ENCODE peak calls at places on chromosomes 16 and 17, in ten cellular contexts. Z is fibroblast of the aortic adventitia, N is endodermal cell, W is AG04449, E is lower lobe of right lung, B is stomach, R is A549, L is mucosa of descending colon, U is kidney, X is IMR-90. F is an unnamed sample.

GRCh38 chr17:63434951-63435571 is 11.0 kb downstream of the CYB561 start:
- DNase-seq in Z (peak), N (peak), W (no peak), E (peak), B (peak), R (peak), L (peak), U (peak), X (peak), F (no peak)

GRCh38 chr17:54117452-54117851 is 294.7 kb downstream of the KIF2B start:
- DNase-seq in Z (no peak), N (no peak), W (no peak), E (no peak), B (no peak), R (no peak), L (no peak), U (no peak), X (no peak), F (no peak)

GRCh38 chr16:28478511-28479180 is 6.5 kb upstream of the NPIPB7 start:
- DNase-seq in Z (no peak), N (no peak), W (no peak), E (no peak), B (no peak), R (no peak), L (no peak), U (peak), X (no peak), F (no peak)

GRCh38 chr17:55273579-55274370 is 9.0 kb downstream of the HLF start:
- DNase-seq in Z (peak), N (no peak), W (no peak), E (peak), B (peak), R (no peak), L (no peak), U (peak), X (no peak), F (no peak)

GRCh38 chr16:85524630-85525463 is 88.3 kb upstream of the GSE1 start:
- DNase-seq in Z (peak), N (peak), W (no peak), E (peak), B (peak), R (no peak), L (no peak), U (no peak), X (peak), F (no peak)

GRCh38 chr17:13917635-13918034 is 151.7 kb upstream of the COX10 start:
- DNase-seq in Z (no peak), N (no peak), W (no peak), E (no peak), B (no peak), R (no peak), L (no peak), U (no peak), X (no peak), F (no peak)

GRCh38 chr17:1126801-1127550 is 52.8 kb downstream of the ABR start:
- DNase-seq in Z (no peak), N (no peak), W (no peak), E (no peak), B (no peak), R (no peak), L (no peak), U (no peak), X (no peak), F (no peak)

GRCh38 chr17:42680331-42680808 is 1.3 kb downstream of the CCR10 start:
- DNase-seq in Z (no peak), N (no peak), W (no peak), E (no peak), B (no peak), R (no peak), L (no peak), U (peak), X (peak), F (no peak)

GRCh38 chr17:37762669-37763068 is 17.8 kb upstream of the HNF1B start:
- DNase-seq in Z (no peak), N (no peak), W (no peak), E (no peak), B (no peak), R (no peak), L (no peak), U (no peak), X (peak), F (no peak)

GRCh38 chr17:53387745-53388144 is 435.0 kb upstream of the KIF2B start:
- DNase-seq in Z (no peak), N (no peak), W (no peak), E (no peak), B (no peak), R (no peak), L (no peak), U (no peak), X (no peak), F (no peak)

GRCh38 chr16:59604331-59604730 is 870.2 kb upstream of the GOT2 start:
- DNase-seq in Z (no peak), N (no peak), W (no peak), E (no peak), B (no peak), R (no peak), L (no peak), U (no peak), X (peak), F (no peak)

GRCh38 chr16:19583665-19584300 is 28.3 kb downstream of the VPS35L start:
- DNase-seq in Z (peak), N (peak), W (no peak), E (no peak), B (peak), R (peak), L (peak), U (no peak), X (peak), F (no peak)

GRCh38 chr16:30376508-30376907 is 1.9 kb downstream of the MYL11 start:
- DNase-seq in Z (no peak), N (peak), W (no peak), E (no peak), B (no peak), R (no peak), L (no peak), U (no peak), X (no peak), F (no peak)

GRCh38 chr16:30374538-30374937 is at the start of gene MYL11:
- DNase-seq in Z (no peak), N (peak), W (no peak), E (no peak), B (no peak), R (no peak), L (no peak), U (no peak), X (no peak), F (no peak)

GRCh38 chr16:30377812-30378235 is 3.2 kb downstream of the MYL11 start:
- DNase-seq in Z (peak), N (peak), W (no peak), E (peak), B (peak), R (peak), L (peak), U (peak), X (peak), F (no peak)

GRCh38 chr16:30377050-30377811 is 2.6 kb downstream of the MYL11 start:
- DNase-seq in Z (no peak), N (peak), W (no peak), E (no peak), B (no peak), R (no peak), L (no peak), U (no peak), X (no peak), F (no peak)

DNA sequence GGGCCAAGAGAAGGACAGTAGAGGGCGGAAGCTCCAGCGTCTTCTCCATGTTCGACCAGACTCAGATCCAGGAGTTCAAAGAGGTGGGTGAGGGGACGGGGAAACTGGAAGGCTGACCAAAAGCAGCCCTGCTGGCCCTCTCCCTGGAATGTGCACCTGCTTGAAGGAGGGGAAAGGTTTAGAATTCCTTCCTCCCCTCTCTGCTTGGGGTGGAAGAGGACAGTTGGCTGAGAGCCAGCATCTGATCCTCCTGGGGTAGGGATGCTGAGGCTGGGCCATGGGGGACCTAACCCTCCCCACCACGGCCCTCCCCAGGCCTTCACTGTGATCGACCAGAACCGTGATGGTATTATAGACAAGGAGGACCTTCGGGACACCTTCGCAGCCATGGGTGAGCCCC is 1.2 kb downstream of the MYL11 start:
- DNase-seq in Z (no peak), N (peak), W (no peak), E (no peak), B (no peak), R (no peak), L (no peak), U (no peak), X (no peak), F (no peak)
- H3K4me3 ChIP-seq in Z (no peak), N (no peak), W (no peak), E (no peak), B (no peak), R (no peak), L (no peak), U (no peak), X (no peak), F (no peak)

GRCh38 chr17:7922499-7923289 is 6.6 kb upstream of the RNF227 start:
- DNase-seq in Z (peak), N (peak), W (no peak), E (peak), B (peak), R (no peak), L (peak), U (peak), X (peak), F (no peak)
- TF ChIP-seq CTCF in Z (peak), N (no peak), W (no peak), E (no peak), B (no peak), R (no peak), L (no peak), U (no peak), X (no peak), F (no peak)

GRCh38 chr16:80347900-80348299 is 192.9 kb upstream of the DYNLRB2 start:
- DNase-seq in Z (peak), N (peak), W (no peak), E (no peak), B (peak), R (no peak), L (no peak), U (peak), X (no peak), F (no peak)
- H3K4me3 ChIP-seq in Z (no peak), N (no peak), W (no peak), E (no peak), B (no peak), R (no peak), L (no peak), U (no peak), X (no peak), F (no peak)

DNA sequence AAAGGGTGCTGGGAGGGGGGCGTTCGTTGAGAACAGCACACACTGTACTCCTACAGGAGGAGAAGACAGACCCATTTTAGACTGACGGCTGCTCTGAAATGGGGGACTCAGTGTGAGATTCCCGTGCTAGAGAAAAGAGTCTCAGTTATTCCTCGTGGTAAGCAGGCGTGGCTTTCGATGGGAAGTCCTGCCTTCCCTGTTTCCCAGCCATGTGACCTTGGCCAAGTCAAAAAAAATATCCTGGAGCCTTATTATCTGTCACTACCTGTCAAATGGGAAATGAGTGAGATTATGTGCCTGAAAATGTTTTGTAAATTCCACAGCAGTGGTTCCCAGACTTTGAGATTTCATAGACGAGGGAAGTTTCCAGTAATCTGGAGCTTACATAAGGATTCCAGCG is 253.6 kb upstream of the RPL38 start:
- DNase-seq in Z (no peak), N (peak), W (no peak), E (no peak), B (no peak), R (no peak), L (no peak), U (no peak), X (no peak), F (no peak)
- TF ChIP-seq CTCF in Z (no peak), N (no peak), W (no peak), E (no peak), B (no peak), R (no peak), L (no peak), U (no peak), X (no peak), F (no peak)

GRCh38 chr17:81388612-81389367 is 6.5 kb upstream of the BAHCC1 start:
- DNase-seq in Z (no peak), N (peak), W (no peak), E (no peak), B (no peak), R (no peak), L (no peak), U (no peak), X (no peak), F (no peak)
- H3K4me3 ChIP-seq in Z (no peak), N (no peak), W (no peak), E (no peak), B (no peak), R (no peak), L (no peak), U (no peak), X (no peak), F (no peak)

DNA sequence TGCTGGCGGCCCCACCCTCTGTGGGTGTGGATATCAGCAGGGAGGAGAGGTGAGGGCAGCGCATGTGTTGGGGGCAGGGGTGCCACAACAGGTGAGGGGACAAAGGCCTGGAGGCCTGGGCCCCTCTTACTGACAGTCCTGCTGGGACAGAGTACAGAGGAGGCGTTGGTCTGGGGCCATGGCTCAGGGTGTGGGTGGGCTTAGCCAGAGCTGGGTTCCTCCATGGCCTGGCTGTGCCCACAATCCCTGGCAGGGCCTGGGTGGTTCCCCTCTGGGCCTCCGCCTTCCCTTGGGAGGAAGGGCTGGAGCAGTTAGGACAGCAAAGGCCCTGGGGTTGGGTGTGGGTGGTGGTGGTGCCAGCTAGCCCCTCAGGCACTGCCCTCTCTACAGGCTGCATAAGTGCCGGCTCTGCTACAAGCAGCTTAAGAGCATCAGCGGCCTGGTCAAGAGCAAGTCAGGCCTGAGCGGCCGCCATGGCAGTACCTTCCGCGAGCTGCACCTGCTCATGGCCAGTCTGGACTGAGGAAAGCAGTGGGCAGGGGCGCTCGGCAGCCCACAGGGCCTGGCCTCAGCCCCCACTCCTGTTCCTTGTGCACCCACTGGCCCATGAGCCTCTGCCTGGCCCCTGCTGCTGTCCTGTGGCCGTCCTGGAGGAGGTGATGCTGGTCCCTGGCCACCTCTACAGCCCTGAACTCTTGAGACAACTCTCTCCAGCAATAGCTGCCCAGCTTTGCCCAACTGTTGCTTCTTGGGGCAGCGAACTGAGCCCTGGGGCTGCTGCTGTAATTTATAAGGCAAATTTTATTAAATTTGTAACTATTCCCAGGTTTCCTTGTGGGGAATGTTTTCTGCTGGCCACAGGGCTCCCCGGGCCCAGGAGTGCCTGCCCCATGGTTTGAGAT is 21.1 kb downstream of the KATNB1 start:
- DNase-seq in Z (no peak), N (no peak), W (no peak), E (peak), B (no peak), R (no peak), L (no peak), U (peak), X (no peak), F (no peak)
- TF ChIP-seq CTCF in Z (no peak), N (no peak), W (no peak), E (no peak), B (no peak), R (no peak), L (no peak), U (no peak), X (no peak), F (no peak)

GRCh38 chr16:50245417-50246298 is 20.7 kb upstream of the ADCY7 start:
- DNase-seq in Z (peak), N (peak), W (no peak), E (peak), B (peak), R (peak), L (peak), U (peak), X (peak), F (no peak)

GRCh38 chr16:50247906-50248608 is 18.3 kb upstream of the ADCY7 start:
- DNase-seq in Z (no peak), N (peak), W (no peak), E (no peak), B (no peak), R (no peak), L (no peak), U (no peak), X (no peak), F (no peak)

GRCh38 chr16:50248845-50249244 is 17.5 kb upstream of the ADCY7 start:
- DNase-seq in Z (no peak), N (peak), W (no peak), E (no peak), B (no peak), R (no peak), L (no peak), U (no peak), X (no peak), F (no peak)

GRCh38 chr16:50246299-50247122 is 19.8 kb upstream of the ADCY7 start:
- DNase-seq in Z (no peak), N (peak), W (no peak), E (peak), B (no peak), R (no peak), L (peak), U (peak), X (no peak), F (no peak)

DNA sequence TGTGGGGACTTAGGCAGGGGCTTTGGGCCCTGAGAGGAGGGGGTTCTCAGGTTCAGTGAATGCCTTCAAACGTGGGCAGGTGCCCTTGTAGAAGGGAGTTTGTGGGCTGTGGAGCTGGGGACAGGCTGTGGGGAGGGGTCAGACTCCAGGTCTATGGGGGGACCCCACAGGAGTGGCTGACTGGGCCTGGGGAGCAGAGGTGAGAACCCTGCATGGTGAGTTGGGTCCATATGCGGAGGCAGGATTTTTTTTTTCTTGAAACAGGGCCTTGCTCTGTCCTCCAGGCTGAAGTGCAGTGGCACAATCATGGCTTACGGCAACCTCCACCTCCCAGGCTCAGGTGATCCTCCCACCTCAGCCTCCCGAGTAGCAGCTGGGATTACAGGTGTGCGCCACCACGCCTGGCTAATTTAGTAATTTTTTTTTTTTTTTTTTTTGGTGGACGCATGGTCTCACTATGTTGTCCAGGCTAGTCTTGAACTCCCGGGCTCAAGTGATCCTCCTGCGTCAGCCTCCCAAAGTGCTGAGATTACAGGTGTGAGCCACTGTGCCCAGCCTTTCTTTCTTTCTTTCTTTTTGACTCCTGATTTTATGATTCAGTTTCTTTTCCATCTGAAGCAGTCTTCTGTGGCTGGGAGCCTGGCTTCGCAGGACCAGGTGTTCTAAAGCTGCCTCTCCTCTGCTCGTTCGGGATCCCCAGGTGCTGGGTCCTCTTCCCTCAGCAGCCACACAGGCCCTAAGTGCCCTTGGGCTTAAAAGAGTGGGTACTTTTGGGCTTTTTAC is 19.0 kb upstream of the ADCY7 start:
- DNase-seq in Z (no peak), N (no peak), W (no peak), E (no peak), B (no peak), R (no peak), L (no peak), U (no peak), X (no peak), F (no peak)
- H3K4me3 ChIP-seq in Z (no peak), N (peak), W (no peak), E (peak), B (no peak), R (peak), L (no peak), U (no peak), X (no peak), F (peak)

GRCh38 chr16:89704281-89704680 is 2.8 kb upstream of the SPATA2L start:
- DNase-seq in Z (no peak), N (peak), W (no peak), E (no peak), B (no peak), R (no peak), L (no peak), U (peak), X (no peak), F (no peak)

GRCh38 chr16:89700100-89700648 is 1.3 kb downstream of the SPATA2L start:
- DNase-seq in Z (peak), N (peak), W (peak), E (peak), B (peak), R (peak), L (peak), U (peak), X (peak), F (peak)

GRCh38 chr16:89701425-89702406 is at the start of gene SPATA2L:
- DNase-seq in Z (peak), N (peak), W (no peak), E (peak), B (peak), R (peak), L (peak), U (peak), X (peak), F (no peak)

GRCh38 chr16:89697616-89698331 is 3.7 kb downstream of the SPATA2L start:
- DNase-seq in Z (no peak), N (peak), W (no peak), E (peak), B (no peak), R (no peak), L (peak), U (peak), X (no peak), F (no peak)

GRCh38 chr16:89700649-89701424 is 668 bp downstream of the SPATA2L start:
- DNase-seq in Z (no peak), N (peak), W (no peak), E (peak), B (peak), R (peak), L (peak), U (peak), X (peak), F (no peak)
- TF ChIP-seq CTCF in Z (no peak), N (peak), W (peak), E (peak), B (peak), R (no peak), L (no peak), U (peak), X (peak), F (peak)

GRCh38 chr17:74203439-74204240 is at the start of gene RPL38:
- DNase-seq in Z (peak), N (peak), W (peak), E (peak), B (peak), R (peak), L (peak), U (peak), X (peak), F (peak)

GRCh38 chr17:74201250-74201649 is 2.2 kb upstream of the RPL38 start:
- DNase-seq in Z (peak), N (no peak), W (no peak), E (no peak), B (no peak), R (no peak), L (peak), U (no peak), X (peak), F (no peak)

GRCh38 chr17:74205274-74205673 is 1.8 kb downstream of the RPL38 start:
- DNase-seq in Z (no peak), N (no peak), W (no peak), E (no peak), B (no peak), R (no peak), L (no peak), U (no peak), X (no peak), F (no peak)

GRCh38 chr17:74204474-74204873 is 996 bp downstream of the RPL38 start:
- DNase-seq in Z (no peak), N (no peak), W (no peak), E (no peak), B (no peak), R (no peak), L (no peak), U (no peak), X (no peak), F (no peak)

GRCh38 chr17:74202879-74203432 is 522 bp upstream of the RPL38 start:
- DNase-seq in Z (no peak), N (no peak), W (no peak), E (no peak), B (no peak), R (no peak), L (no peak), U (no peak), X (no peak), F (no peak)
- H3K4me3 ChIP-seq in Z (peak), N (no peak), W (peak), E (no peak), B (peak), R (peak), L (no peak), U (no peak), X (no peak), F (peak)

F was measured in AG09309.